ENCODE peak calls at places on chromosomes 3 and 15, in ten cellular contexts. One of them, this sample, is unnamed.

GRCh38 chr15:38818156-38818745 is 253.6 kb upstream of the RASGRP1 start:
- DNase-seq in kidney epithelial cell: no peak
- DNase-seq in tibial artery: no peak
- DNase-seq in lower lobe of right lung: no peak
- DNase-seq in cardiac fibroblast: no peak
- DNase-seq in stomach: no peak
- DNase-seq in AG04449: no peak
- DNase-seq in cardiac muscle cell: no peak
- DNase-seq in body of pancreas: no peak
- DNase-seq in AG09309: no peak
- DNase-seq in this sample: no peak

GRCh38 chr15:39784125-39784524 is 1.5 kb upstream of the FSIP1 start:
- DNase-seq in cardiac fibroblast: peak
- DNase-seq in stomach: no peak
- DNase-seq in AG09309: no peak
- DNase-seq in tibial artery: no peak
- DNase-seq in body of pancreas: no peak
- DNase-seq in lower lobe of right lung: no peak
- DNase-seq in AG04449: no peak
- DNase-seq in cardiac muscle cell: no peak
- DNase-seq in kidney epithelial cell: no peak
- DNase-seq in this sample: peak

GRCh38 chr3:14175383-14176037 is 2.9 kb downstream of the XPC start:
- DNase-seq in kidney epithelial cell: no peak
- DNase-seq in stomach: no peak
- DNase-seq in lower lobe of right lung: no peak
- DNase-seq in body of pancreas: no peak
- DNase-seq in AG04449: no peak
- DNase-seq in AG09309: no peak
- DNase-seq in cardiac fibroblast: peak
- DNase-seq in tibial artery: no peak
- DNase-seq in cardiac muscle cell: no peak
- DNase-seq in this sample: no peak

GRCh38 chr3:72590732-72591192 is 257.5 kb downstream of the SHQ1 start:
- DNase-seq in kidney epithelial cell: no peak
- DNase-seq in cardiac fibroblast: no peak
- DNase-seq in AG09309: no peak
- DNase-seq in lower lobe of right lung: no peak
- DNase-seq in AG04449: no peak
- DNase-seq in body of pancreas: no peak
- DNase-seq in stomach: no peak
- DNase-seq in tibial artery: no peak
- DNase-seq in cardiac muscle cell: peak
- DNase-seq in this sample: no peak

GRCh38 chr3:57783186-57784088 is 27.3 kb downstream of the SLMAP start:
- DNase-seq in cardiac muscle cell: no peak
- DNase-seq in AG09309: no peak
- DNase-seq in lower lobe of right lung: peak
- DNase-seq in tibial artery: no peak
- DNase-seq in cardiac fibroblast: no peak
- DNase-seq in AG04449: no peak
- DNase-seq in body of pancreas: peak
- DNase-seq in stomach: no peak
- DNase-seq in kidney epithelial cell: no peak
- DNase-seq in this sample: no peak

GRCh38 chr15:49370782-49371181 is 52.3 kb upstream of the FGF7 start:
- DNase-seq in kidney epithelial cell: no peak
- DNase-seq in body of pancreas: no peak
- DNase-seq in AG09309: no peak
- DNase-seq in stomach: no peak
- DNase-seq in tibial artery: no peak
- DNase-seq in cardiac fibroblast: peak
- DNase-seq in AG04449: no peak
- DNase-seq in cardiac muscle cell: peak
- DNase-seq in lower lobe of right lung: no peak
- DNase-seq in this sample: peak

GRCh38 chr3:71581981-71582611 is 1.4 kb downstream of the FOXP1 start:
- DNase-seq in cardiac muscle cell: peak
- DNase-seq in AG04449: no peak
- DNase-seq in kidney epithelial cell: no peak
- DNase-seq in tibial artery: peak
- DNase-seq in cardiac fibroblast: peak
- DNase-seq in AG09309: no peak
- DNase-seq in body of pancreas: peak
- DNase-seq in stomach: peak
- DNase-seq in lower lobe of right lung: peak
- DNase-seq in this sample: no peak

GRCh38 chr3:184626942-184627341 is 65.4 kb downstream of the EPHB3 start:
- DNase-seq in cardiac fibroblast: no peak
- DNase-seq in cardiac muscle cell: peak
- DNase-seq in body of pancreas: no peak
- DNase-seq in AG09309: no peak
- DNase-seq in lower lobe of right lung: no peak
- DNase-seq in stomach: no peak
- DNase-seq in tibial artery: no peak
- DNase-seq in AG04449: no peak
- DNase-seq in kidney epithelial cell: no peak
- DNase-seq in this sample: no peak

GRCh38 chr15:60155661-60156060 is 151.6 kb downstream of the FOXB1 start:
- DNase-seq in AG09309: peak
- DNase-seq in body of pancreas: no peak
- DNase-seq in AG04449: peak
- DNase-seq in kidney epithelial cell: no peak
- DNase-seq in lower lobe of right lung: no peak
- DNase-seq in tibial artery: no peak
- DNase-seq in cardiac muscle cell: no peak
- DNase-seq in cardiac fibroblast: peak
- DNase-seq in stomach: no peak
- DNase-seq in this sample: no peak

GRCh38 chr15:68347392-68347791 is 69.8 kb downstream of the FEM1B start:
- DNase-seq in lower lobe of right lung: no peak
- DNase-seq in tibial artery: no peak
- DNase-seq in AG09309: no peak
- DNase-seq in cardiac fibroblast: peak
- DNase-seq in kidney epithelial cell: no peak
- DNase-seq in stomach: no peak
- DNase-seq in AG04449: no peak
- DNase-seq in cardiac muscle cell: no peak
- DNase-seq in body of pancreas: no peak
- DNase-seq in this sample: no peak

GRCh38 chr3:22156868-22157267 is 405.9 kb upstream of the ZNF385D start:
- DNase-seq in stomach: no peak
- DNase-seq in tibial artery: no peak
- DNase-seq in AG09309: no peak
- DNase-seq in body of pancreas: no peak
- DNase-seq in lower lobe of right lung: no peak
- DNase-seq in cardiac muscle cell: no peak
- DNase-seq in AG04449: no peak
- DNase-seq in kidney epithelial cell: no peak
- DNase-seq in cardiac fibroblast: no peak
- DNase-seq in this sample: no peak

GRCh38 chr3:112472676-112473075 is 26.6 kb downstream of the BTLA start:
- DNase-seq in AG09309: no peak
- DNase-seq in stomach: no peak
- DNase-seq in kidney epithelial cell: no peak
- DNase-seq in lower lobe of right lung: no peak
- DNase-seq in cardiac muscle cell: no peak
- DNase-seq in cardiac fibroblast: no peak
- DNase-seq in tibial artery: no peak
- DNase-seq in AG04449: no peak
- DNase-seq in body of pancreas: no peak
- DNase-seq in this sample: no peak

GRCh38 chr15:96345560-96346389 is 15.3 kb downstream of the NR2F2 start:
- DNase-seq in stomach: peak
- DNase-seq in lower lobe of right lung: no peak
- DNase-seq in body of pancreas: peak
- DNase-seq in AG04449: no peak
- DNase-seq in kidney epithelial cell: no peak
- DNase-seq in cardiac muscle cell: peak
- DNase-seq in AG09309: no peak
- DNase-seq in tibial artery: peak
- DNase-seq in cardiac fibroblast: peak
- DNase-seq in this sample: no peak

GRCh38 chr3:172550347-172550943 is 27.2 kb upstream of the TNFSF10 start:
- DNase-seq in stomach: no peak
- DNase-seq in kidney epithelial cell: peak
- DNase-seq in AG09309: peak
- DNase-seq in tibial artery: no peak
- DNase-seq in lower lobe of right lung: no peak
- DNase-seq in AG04449: peak
- DNase-seq in cardiac fibroblast: peak
- DNase-seq in body of pancreas: no peak
- DNase-seq in cardiac muscle cell: no peak
- DNase-seq in this sample: no peak

GRCh38 chr3:55826731-55827496 is 339.8 kb upstream of the WNT5A start:
- DNase-seq in tibial artery: no peak
- DNase-seq in lower lobe of right lung: no peak
- DNase-seq in cardiac fibroblast: peak
- DNase-seq in AG09309: no peak
- DNase-seq in cardiac muscle cell: no peak
- DNase-seq in AG04449: no peak
- DNase-seq in body of pancreas: no peak
- DNase-seq in stomach: no peak
- DNase-seq in kidney epithelial cell: no peak
- DNase-seq in this sample: no peak

GRCh38 chr3:33246786-33247185 is 28.2 kb upstream of the SUSD5 start:
- DNase-seq in body of pancreas: no peak
- DNase-seq in cardiac muscle cell: no peak
- DNase-seq in AG09309: no peak
- DNase-seq in AG04449: no peak
- DNase-seq in stomach: no peak
- DNase-seq in kidney epithelial cell: no peak
- DNase-seq in cardiac fibroblast: no peak
- DNase-seq in lower lobe of right lung: no peak
- DNase-seq in tibial artery: no peak
- DNase-seq in this sample: no peak

GRCh38 chr15:50685191-50685975 is 1.2 kb downstream of the TRPM7 start:
- DNase-seq in cardiac muscle cell: no peak
- DNase-seq in cardiac fibroblast: peak
- DNase-seq in AG04449: no peak
- DNase-seq in body of pancreas: no peak
- DNase-seq in tibial artery: no peak
- DNase-seq in kidney epithelial cell: no peak
- DNase-seq in lower lobe of right lung: no peak
- DNase-seq in AG09309: no peak
- DNase-seq in stomach: no peak
- DNase-seq in this sample: no peak
- TF ChIP-seq CTCF in cardiac muscle cell: no peak
- TF ChIP-seq CTCF in cardiac fibroblast: peak
- TF ChIP-seq CTCF in AG04449: no peak
- TF ChIP-seq CTCF in body of pancreas: no peak
- TF ChIP-seq CTCF in tibial artery: no peak
- TF ChIP-seq CTCF in kidney epithelial cell: no peak
- TF ChIP-seq CTCF in lower lobe of right lung: no peak
- TF ChIP-seq CTCF in AG09309: peak
- TF ChIP-seq CTCF in stomach: no peak
- TF ChIP-seq CTCF in this sample: no peak

GRCh38 chr3:113534365-113534764 is 2.0 kb downstream of the SIDT1 start:
- DNase-seq in cardiac muscle cell: no peak
- DNase-seq in AG04449: no peak
- DNase-seq in body of pancreas: no peak
- DNase-seq in AG09309: no peak
- DNase-seq in lower lobe of right lung: no peak
- DNase-seq in cardiac fibroblast: no peak
- DNase-seq in tibial artery: no peak
- DNase-seq in stomach: no peak
- DNase-seq in kidney epithelial cell: no peak
- DNase-seq in this sample: no peak
- H3K4me3 ChIP-seq in cardiac muscle cell: no peak
- H3K4me3 ChIP-seq in AG04449: no peak
- H3K4me3 ChIP-seq in body of pancreas: no peak
- H3K4me3 ChIP-seq in AG09309: no peak
- H3K4me3 ChIP-seq in lower lobe of right lung: peak
- H3K4me3 ChIP-seq in cardiac fibroblast: no peak
- H3K4me3 ChIP-seq in tibial artery: no peak
- H3K4me3 ChIP-seq in stomach: peak
- H3K4me3 ChIP-seq in kidney epithelial cell: no peak
- H3K4me3 ChIP-seq in this sample: no peak

DNA sequence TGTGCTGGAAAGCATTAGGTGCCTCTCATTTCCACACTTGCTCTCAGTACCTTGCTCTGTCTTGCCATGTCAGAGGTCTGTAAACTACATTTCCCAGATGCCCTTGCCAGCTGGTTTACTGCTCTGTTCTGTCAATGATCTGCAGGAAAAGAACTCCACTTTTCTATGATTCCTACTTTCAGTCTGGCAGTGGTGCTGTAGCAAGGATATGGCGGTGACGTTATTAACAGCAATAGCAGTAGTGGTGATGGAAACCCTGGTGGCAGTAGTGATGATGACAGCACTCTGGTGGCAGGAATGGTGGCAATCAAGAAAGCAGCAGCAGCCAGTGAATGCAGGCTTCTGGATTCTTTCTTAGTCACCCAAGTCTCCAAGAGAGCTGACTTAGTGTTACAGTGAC is 665.2 kb downstream of the DIPK2A start:
- DNase-seq in AG04449: no peak
- DNase-seq in cardiac fibroblast: no peak
- DNase-seq in kidney epithelial cell: no peak
- DNase-seq in tibial artery: no peak
- DNase-seq in body of pancreas: peak
- DNase-seq in lower lobe of right lung: no peak
- DNase-seq in cardiac muscle cell: peak
- DNase-seq in AG09309: no peak
- DNase-seq in stomach: no peak
- DNase-seq in this sample: no peak
- TF ChIP-seq CTCF in AG04449: no peak
- TF ChIP-seq CTCF in cardiac fibroblast: no peak
- TF ChIP-seq CTCF in kidney epithelial cell: peak
- TF ChIP-seq CTCF in tibial artery: no peak
- TF ChIP-seq CTCF in body of pancreas: no peak
- TF ChIP-seq CTCF in lower lobe of right lung: no peak
- TF ChIP-seq CTCF in cardiac muscle cell: no peak
- TF ChIP-seq CTCF in AG09309: no peak
- TF ChIP-seq CTCF in stomach: no peak
- TF ChIP-seq CTCF in this sample: peak

GRCh38 chr3:195903950-195904290 is 4.4 kb downstream of the TNK2 start:
- DNase-seq in cardiac fibroblast: no peak
- DNase-seq in lower lobe of right lung: peak
- DNase-seq in AG04449: no peak
- DNase-seq in body of pancreas: no peak
- DNase-seq in kidney epithelial cell: no peak
- DNase-seq in tibial artery: no peak
- DNase-seq in cardiac muscle cell: no peak
- DNase-seq in stomach: no peak
- DNase-seq in AG09309: no peak
- DNase-seq in this sample: no peak
- H3K4me3 ChIP-seq in cardiac fibroblast: no peak
- H3K4me3 ChIP-seq in lower lobe of right lung: no peak
- H3K4me3 ChIP-seq in AG04449: no peak
- H3K4me3 ChIP-seq in body of pancreas: no peak
- H3K4me3 ChIP-seq in kidney epithelial cell: no peak
- H3K4me3 ChIP-seq in tibial artery: no peak
- H3K4me3 ChIP-seq in cardiac muscle cell: no peak
- H3K4me3 ChIP-seq in stomach: no peak
- H3K4me3 ChIP-seq in AG09309: no peak
- H3K4me3 ChIP-seq in this sample: no peak

This sample was measured in LNCaP clone FGC.